ENCODE peak calls at places on chromosome 14, in eight cellular contexts. Q, I, C, F, N, V, U and P are unnamed samples. For H3K4me1, the result is how much of the 10 kb centered on the place peaks cover.

GRCh38 chr14:72904840-72905561 is 11.1 kb upstream of the DPF3 start:
- DNase-seq in V (peak), F (peak), U (peak), Q (peak), C (peak), I (peak), N (peak), P (peak)

GRCh38 chr14:104973215-104974145 is 4.7 kb downstream of the AHNAK2 start:
- DNase-seq in Q (no peak), C (peak), U (peak), V (peak), F (peak), I (peak), N (peak), P (no peak)

GRCh38 chr14:95255487-95255886 is 64.2 kb downstream of the CLMN start:
- DNase-seq in F (peak), N (no peak), I (no peak), C (peak), Q (peak), U (peak), V (no peak), P (no peak)

GRCh38 chr14:104981699-104982541 is 3.7 kb upstream of the CLBA1 start:
- DNase-seq in I (peak), V (no peak), Q (no peak), C (no peak), F (no peak), U (no peak), N (no peak), P (peak)

GRCh38 chr14:69917287-69917686 is 38.1 kb downstream of the SMOC1 start:
- DNase-seq in I (no peak), U (no peak), F (no peak), C (no peak), N (no peak), Q (no peak), V (no peak), P (no peak)

GRCh38 chr14:30242742-30243141 is 315.1 kb upstream of the PRKD1 start:
- DNase-seq in Q (no peak), N (no peak), U (no peak), F (no peak), I (no peak), V (no peak), C (no peak), P (no peak)

GRCh38 chr14:101167428-101167827 is 263.9 kb upstream of the RTL1 start:
- DNase-seq in I (no peak), V (no peak), U (no peak), F (no peak), C (no peak), N (no peak), Q (no peak), P (no peak)

GRCh38 chr14:61321385-61322010 is at the start of gene PRKCH:
- DNase-seq in I (peak), Q (peak), N (peak), V (peak), U (peak), F (peak), C (peak), P (peak)

GRCh38 chr14:21267431-21267845 is 1.8 kb downstream of the HNRNPC start:
- DNase-seq in U (no peak), N (no peak), Q (peak), V (no peak), C (no peak), I (no peak), F (peak), P (no peak)

GRCh38 chr14:68757618-68758081 is 35.2 kb downstream of the ZFP36L1 start:
- DNase-seq in N (peak), U (peak), F (no peak), I (no peak), V (peak), C (no peak), Q (no peak), P (no peak)

GRCh38 chr14:75427482-75428229 is at the start of gene JDP2:
- DNase-seq in V (peak), Q (peak), U (peak), I (peak), F (peak), N (peak), C (peak), P (peak)

GRCh38 chr14:37708481-37708880 is 113.1 kb downstream of the TTC6 start:
- DNase-seq in I (no peak), C (no peak), U (peak), V (no peak), F (no peak), Q (no peak), N (no peak), P (no peak)

GRCh38 chr14:21039059-21039422 is 3.1 kb upstream of the RNASE7 start:
- DNase-seq in C (peak), U (peak), I (no peak), V (peak), F (peak), N (peak), Q (no peak), P (no peak)

GRCh38 chr14:69354383-69355154 is 43.5 kb downstream of the ERH start:
- DNase-seq in N (no peak), F (no peak), Q (peak), U (peak), I (no peak), C (no peak), V (no peak), P (peak)

GRCh38 chr14:64209428-64210165 is 84.6 kb downstream of the ESR2 start:
- DNase-seq in Q (no peak), I (no peak), F (peak), V (peak), N (peak), C (no peak), U (peak), P (no peak)

GRCh38 chr14:68548194-68549056 is 244.4 kb downstream of the ZFP36L1 start:
- DNase-seq in U (peak), N (peak), I (peak), F (peak), C (peak), V (peak), Q (no peak), P (no peak)

GRCh38 chr14:96681826-96682225 is 115.4 kb upstream of the VRK1 start:
- DNase-seq in U (peak), V (no peak), I (no peak), Q (no peak), N (no peak), C (no peak), F (peak), P (no peak)

GRCh38 chr14:74488788-74489397 is 4.2 kb downstream of the NPC2 start:
- DNase-seq in V (no peak), N (no peak), C (no peak), I (no peak), U (peak), Q (peak), F (peak), P (no peak)

GRCh38 chr14:56268653-56269052 is 150.4 kb downstream of the PELI2 start:
- DNase-seq in U (peak), Q (no peak), I (no peak), C (peak), F (no peak), N (no peak), V (no peak), P (no peak)

GRCh38 chr14:29741909-29742401 is 185.7 kb downstream of the PRKD1 start:
- DNase-seq in I (no peak), U (peak), C (no peak), N (no peak), Q (no peak), V (no peak), F (peak), P (no peak)

GRCh38 chr14:64244279-64244678 is 49.9 kb downstream of the ESR2 start:
- DNase-seq in V (no peak), C (no peak), U (no peak), I (no peak), F (peak), Q (no peak), N (peak), P (no peak)

GRCh38 chr14:32426596-32427408 is 97.7 kb downstream of the AKAP6 start:
- DNase-seq in Q (no peak), F (no peak), V (no peak), I (no peak), U (no peak), C (peak), N (no peak), P (no peak)

GRCh38 chr14:99412122-99413061 is 68.3 kb downstream of the SETD3 start:
- DNase-seq in V (no peak), U (peak), N (no peak), I (no peak), F (peak), C (peak), Q (no peak), P (no peak)

GRCh38 chr14:57009585-57010515 is 199.6 kb upstream of the OTX2 start:
- DNase-seq in F (no peak), V (no peak), N (no peak), Q (no peak), C (peak), U (no peak), I (no peak), P (no peak)

GRCh38 chr14:34301107-34301734 is 160.8 kb downstream of the SPTSSA start:
- DNase-seq in I (no peak), V (no peak), Q (peak), U (peak), F (peak), C (peak), N (no peak), P (peak)

GRCh38 chr14:64983439-64984310 is 3.0 kb upstream of the FNTB start:
- DNase-seq in Q (peak), I (no peak), C (peak), N (no peak), F (peak), U (peak), V (no peak), P (peak)

GRCh38 chr14:50067723-50068495 is 48.5 kb downstream of the VCPKMT start:
- DNase-seq in V (no peak), Q (no peak), I (peak), C (peak), U (peak), F (peak), N (no peak), P (no peak)

GRCh38 chr14:68956728-68957127 is 22.4 kb downstream of the ACTN1 start:
- DNase-seq in U (no peak), I (no peak), N (no peak), V (no peak), F (no peak), Q (no peak), C (no peak), P (no peak)

GRCh38 chr14:76919811-76920571 is 93.8 kb downstream of the LRRC74A start:
- DNase-seq in I (peak), Q (peak), U (peak), N (peak), V (peak), F (peak), C (peak), P (no peak)

GRCh38 chr14:74547331-74547927 is 53.9 kb downstream of the ISCA2 start:
- DNase-seq in V (no peak), C (peak), U (no peak), I (no peak), N (no peak), F (no peak), Q (no peak), P (no peak)

GRCh38 chr14:39169541-39169900 is 612 bp downstream of the TRAPPC6B start:
- DNase-seq in N (no peak), U (no peak), V (no peak), C (no peak), I (no peak), Q (peak), F (no peak), P (no peak)

DNA sequence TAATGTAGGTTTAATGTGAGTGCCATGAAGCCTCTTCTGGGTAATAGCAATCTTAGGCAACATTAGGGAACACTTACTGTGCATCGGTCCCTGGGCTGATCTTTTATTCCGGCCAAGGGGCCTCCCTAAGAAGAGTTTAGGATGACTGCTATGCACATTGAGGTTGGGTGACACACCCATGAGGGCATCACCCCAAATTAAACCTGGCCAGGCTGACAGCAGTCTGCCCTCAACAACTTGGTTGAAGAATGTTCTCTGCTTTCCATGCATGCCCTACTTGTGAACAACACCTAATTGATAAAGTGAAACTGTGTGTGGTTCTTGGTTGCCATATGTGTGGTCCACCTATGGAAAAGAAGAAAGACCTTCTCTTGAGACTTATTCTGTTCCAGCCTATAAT is 1098.0 kb downstream of the BCL11B start:
- DNase-seq in C (no peak), I (no peak), V (no peak), Q (peak), U (no peak), N (no peak), F (no peak), P (no peak)
- H3K4me3 ChIP-seq in C (no peak), I (no peak), V (no peak), Q (peak), U (no peak), N (no peak), F (no peak), P (peak)

GRCh38 chr14:59339526-59339925 is 125.7 kb downstream of the GPR135 start:
- DNase-seq in U (no peak), Q (no peak), C (no peak), N (no peak), F (no peak), V (no peak), I (no peak), P (no peak)

GRCh38 chr14:59333235-59333634 is 131.9 kb downstream of the GPR135 start:
- DNase-seq in N (no peak), C (no peak), F (no peak), V (no peak), Q (no peak), I (no peak), U (no peak), P (no peak)

GRCh38 chr14:59333668-59334067 is 131.5 kb downstream of the GPR135 start:
- DNase-seq in V (no peak), F (peak), Q (no peak), C (peak), N (no peak), I (no peak), U (peak), P (no peak)

GRCh38 chr14:59336078-59336477 is 129.1 kb downstream of the GPR135 start:
- DNase-seq in F (peak), U (no peak), Q (no peak), I (no peak), N (no peak), V (no peak), C (no peak), P (no peak)

GRCh38 chr14:59337151-59337611 is 128.0 kb downstream of the GPR135 start:
- DNase-seq in U (no peak), C (no peak), Q (no peak), V (peak), N (peak), F (peak), I (no peak), P (no peak)
- H3K4me1 ChIP-seq in U (under half), C (under half), Q (under half), V (under half), N (half or more), F (half or more), I (under half), P (under half)

GRCh38 chr14:85580536-85581165 is 50.7 kb downstream of the FLRT2 start:
- DNase-seq in V (no peak), F (peak), I (no peak), U (peak), N (no peak), C (no peak), Q (no peak), P (no peak)
- H3K4me3 ChIP-seq in V (no peak), F (no peak), I (no peak), U (no peak), N (no peak), C (no peak), Q (no peak), P (no peak)

GRCh38 chr14:25010471-25010870 is 39.5 kb downstream of the STXBP6 start:
- DNase-seq in N (no peak), V (no peak), U (no peak), F (no peak), Q (no peak), I (no peak), C (peak), P (no peak)
- H3K4me1 ChIP-seq in N (half or more), V (under half), U (under half), F (under half), Q (under half), I (under half), C (under half), P (under half)

DNA sequence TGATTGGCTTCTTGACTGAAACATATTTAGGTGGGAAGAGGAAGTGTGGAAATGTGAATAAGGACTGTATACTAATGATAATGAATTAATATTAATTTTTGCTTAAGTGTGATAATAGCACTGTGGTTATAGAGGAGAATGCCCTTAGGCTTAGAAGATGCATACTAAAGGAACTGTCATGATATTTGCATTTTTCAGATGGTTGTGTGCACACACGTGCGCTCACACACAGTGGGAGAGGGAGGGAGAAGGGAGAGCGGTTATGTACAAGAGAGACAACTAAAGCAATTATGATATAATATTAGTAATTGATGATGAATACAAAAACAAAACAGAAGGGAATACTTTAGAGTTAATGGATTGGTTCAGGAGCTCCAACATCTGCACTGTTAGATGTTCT is 54.2 kb downstream of the RCOR1 start:
- DNase-seq in F (no peak), N (no peak), U (no peak), C (no peak), Q (no peak), I (no peak), V (no peak), P (no peak)
- H3K4me3 ChIP-seq in F (no peak), N (no peak), U (no peak), C (no peak), Q (no peak), I (no peak), V (no peak), P (no peak)

DNA sequence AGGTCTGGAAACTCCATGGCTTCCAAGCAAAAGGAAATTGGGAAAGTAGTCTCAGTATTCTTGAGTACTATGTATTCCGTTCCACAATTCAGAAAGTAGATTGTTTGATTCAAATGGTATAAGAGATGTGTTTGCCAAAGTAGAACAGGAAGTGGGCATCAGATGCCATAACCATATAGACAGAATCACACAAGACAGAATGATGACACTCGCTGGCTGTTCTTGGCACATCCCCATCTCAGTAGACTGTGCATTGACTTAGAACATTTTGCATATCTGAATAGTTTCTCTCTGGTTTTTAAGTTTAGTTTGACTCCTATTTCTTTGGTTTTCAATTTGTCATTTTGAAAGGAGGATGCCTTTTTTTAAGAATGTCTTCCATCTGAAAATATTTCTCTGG is 221.1 kb upstream of the RGS6 start:
- DNase-seq in I (no peak), Q (peak), V (no peak), F (no peak), U (no peak), C (no peak), N (no peak), P (no peak)
- H3K4me1 ChIP-seq in I (under half), Q (under half), V (under half), F (under half), U (under half), C (under half), N (under half), P (under half)

GRCh38 chr14:88576222-88576621 is 13.4 kb downstream of the ZC3H14 start:
- DNase-seq in U (no peak), I (no peak), V (no peak), N (no peak), Q (no peak), F (no peak), C (no peak), P (no peak)
- H3K4me3 ChIP-seq in U (no peak), I (no peak), V (no peak), N (no peak), Q (no peak), F (no peak), C (no peak), P (no peak)